ENCODE peak calls at places on chromosome 3, in eight cellular contexts. I is activated CD8-positive, alpha-beta T cell treated with anti-CD3 and anti-CD28 coated beads for 36 hours; H is H54; J is RPMI8226; S is EL; A is fibroblast of the aortic adventitia; K is KG1; P is nephron progenitor cell. T is an unnamed sample.

GRCh38 chr3:66411436-66411835 is 89.4 kb downstream of the LRIG1 start:
- DNase-seq in P (no peak), A (peak), S (no peak), J (no peak), I (no peak), H (no peak), K (no peak), T (no peak)

GRCh38 chr3:11155341-11156025 is 1.2 kb downstream of the HRH1 start:
- DNase-seq in J (peak), I (peak), A (peak), H (peak), P (peak), K (no peak), S (peak), T (no peak)

GRCh38 chr3:15630646-15631350 is 29.3 kb downstream of the BTD start:
- DNase-seq in H (no peak), S (peak), K (no peak), J (no peak), I (peak), P (no peak), A (peak), T (no peak)

GRCh38 chr3:158717576-158717975 is 14.7 kb downstream of the RARRES1 start:
- DNase-seq in S (no peak), H (no peak), I (no peak), A (no peak), P (no peak), K (no peak), J (no peak), T (no peak)

GRCh38 chr3:126103121-126104027 is 19.4 kb upstream of the SLC41A3 start:
- DNase-seq in A (no peak), P (no peak), S (no peak), J (peak), I (no peak), H (no peak), K (no peak), T (peak)

GRCh38 chr3:126621171-126621570 is 33.8 kb downstream of the TXNRD3 start:
- DNase-seq in I (no peak), J (no peak), H (peak), A (peak), S (peak), K (no peak), P (no peak), T (no peak)

GRCh38 chr3:62558549-62559112 is 185.3 kb upstream of the FEZF2 start:
- DNase-seq in H (no peak), P (peak), I (peak), A (peak), J (peak), K (no peak), S (no peak), T (no peak)

GRCh38 chr3:19947549-19948071 is 713 bp downstream of the RAB5A start:
- DNase-seq in S (peak), H (peak), I (peak), A (peak), J (peak), K (no peak), P (peak), T (peak)

GRCh38 chr3:61985020-61985419 is 388.3 kb downstream of the FEZF2 start:
- DNase-seq in J (no peak), P (no peak), S (peak), A (peak), K (no peak), I (no peak), H (peak), T (no peak)